ENCODE peak calls at places on chromosome 11, in six cellular contexts. Q, G, U, Z, N and C are unnamed samples.

GRCh38 chr11:24935059-24935458 is 438.2 kb downstream of the LUZP2 start:
- DNase-seq in Q (no peak), G (no peak), U (no peak), Z (no peak), N (no peak), C (no peak)

GRCh38 chr11:70183032-70183431 is 20.1 kb upstream of the FADD start:
- DNase-seq in Q (no peak), G (no peak), U (no peak), Z (no peak), N (no peak), C (no peak)

GRCh38 chr11:110331626-110332025 is 35.2 kb upstream of the RDX start:
- DNase-seq in Q (no peak), G (no peak), U (no peak), Z (no peak), N (no peak), C (no peak)

GRCh38 chr11:73651252-73651651 is 4.9 kb downstream of the PLEKHB1 start:
- DNase-seq in Q (no peak), G (no peak), U (no peak), Z (no peak), N (no peak), C (no peak)

GRCh38 chr11:118892515-118892914 is 8.8 kb downstream of the CXCR5 start:
- DNase-seq in Q (no peak), G (no peak), U (no peak), Z (no peak), N (peak; percentile 50), C (no peak)

GRCh38 chr11:32374261-32374711 is 61.1 kb downstream of the WT1 start:
- DNase-seq in Q (peak; percentile 75), G (peak; percentile 41), U (no peak), Z (no peak), N (peak; percentile 44), C (peak; percentile 25)

GRCh38 chr11:122028561-122028960 is 87.5 kb downstream of the BLID start:
- DNase-seq in Q (no peak), G (no peak), U (no peak), Z (no peak), N (no peak), C (no peak)

GRCh38 chr11:8689726-8690255 is 7.2 kb downstream of the RPL27A start:
- DNase-seq in Q (no peak), G (no peak), U (no peak), Z (no peak), N (no peak), C (no peak)

GRCh38 chr11:61392991-61393595 is 706 bp downstream of the TMEM216 start:
- DNase-seq in Q (peak; percentile 11), G (peak; percentile 3), U (no peak), Z (no peak), N (no peak), C (no peak)

GRCh38 chr11:120184371-120184945 is 26.4 kb upstream of the OAF start:
- DNase-seq in Q (no peak), G (no peak), U (peak; percentile 71), Z (no peak), N (no peak), C (no peak)

GRCh38 chr11:92866679-92867282 is 102.7 kb upstream of the MTNR1B start:
- DNase-seq in Q (no peak), G (no peak), U (no peak), Z (no peak), N (no peak), C (no peak)

GRCh38 chr11:58770627-58771457 is 39.1 kb upstream of the GLYAT start:
- DNase-seq in Q (no peak), G (no peak), U (no peak), Z (no peak), N (no peak), C (no peak)

GRCh38 chr11:2795491-2795991 is 90.0 kb downstream of the CDKN1C start:
- DNase-seq in Q (no peak), G (peak; percentile 1), U (peak; percentile 10), Z (no peak), N (no peak), C (no peak)

GRCh38 chr11:67022341-67022933 is 497 bp upstream of the SYT12 start:
- DNase-seq in Q (no peak), G (no peak), U (peak; percentile 44), Z (no peak), N (no peak), C (no peak)

GRCh38 chr11:127114035-127114434 is 113.5 kb upstream of the KIRREL3 start:
- DNase-seq in Q (no peak), G (no peak), U (no peak), Z (no peak), N (no peak), C (no peak)

GRCh38 chr11:44811841-44812448 is 85.2 kb downstream of the TSPAN18 start:
- DNase-seq in Q (no peak), G (no peak), U (no peak), Z (no peak), N (no peak), C (no peak)

GRCh38 chr11:33060271-33060670 is 20.9 kb downstream of the TCP11L1 start:
- DNase-seq in Q (no peak), G (no peak), U (no peak), Z (no peak), N (no peak), C (no peak)

GRCh38 chr11:59891781-59892181 is 13.2 kb downstream of the OOSP3 start:
- DNase-seq in Q (peak; percentile 10), G (no peak), U (no peak), Z (no peak), N (no peak), C (no peak)

GRCh38 chr11:106311531-106312230 is 234.2 kb downstream of the AASDHPPT start:
- DNase-seq in Q (no peak), G (no peak), U (no peak), Z (no peak), N (no peak), C (no peak)

GRCh38 chr11:134464981-134465730 is 53.1 kb upstream of the B3GAT1 start:
- DNase-seq in Q (no peak), G (peak; percentile 80), U (no peak), Z (no peak), N (no peak), C (no peak)

GRCh38 chr11:18498039-18498438 is 28.7 kb downstream of the TSG101 start:
- DNase-seq in Q (no peak), G (no peak), U (no peak), Z (no peak), N (no peak), C (no peak)

GRCh38 chr11:61810671-61811175 is 6.1 kb downstream of the FADS1 start:
- DNase-seq in Q (no peak), G (no peak), U (no peak), Z (no peak), N (no peak), C (no peak)

GRCh38 chr11:117026593-117027330 is 71.5 kb downstream of the SIK3 start:
- DNase-seq in Q (no peak), G (no peak), U (no peak), Z (no peak), N (no peak), C (no peak)

GRCh38 chr11:120205596-120206161 is 5.2 kb upstream of the OAF start:
- DNase-seq in Q (no peak), G (no peak), U (no peak), Z (no peak), N (no peak), C (no peak)

GRCh38 chr11:20451568-20451967 is 64.1 kb downstream of the PRMT3 start:
- DNase-seq in Q (no peak), G (no peak), U (no peak), Z (no peak), N (no peak), C (no peak)

GRCh38 chr11:111512296-111513239 is at the start of gene BTG4:
- DNase-seq in Q (peak; percentile 38), G (peak; percentile 21), U (peak; percentile 21), Z (no peak), N (no peak), C (peak; percentile 26)

DNA sequence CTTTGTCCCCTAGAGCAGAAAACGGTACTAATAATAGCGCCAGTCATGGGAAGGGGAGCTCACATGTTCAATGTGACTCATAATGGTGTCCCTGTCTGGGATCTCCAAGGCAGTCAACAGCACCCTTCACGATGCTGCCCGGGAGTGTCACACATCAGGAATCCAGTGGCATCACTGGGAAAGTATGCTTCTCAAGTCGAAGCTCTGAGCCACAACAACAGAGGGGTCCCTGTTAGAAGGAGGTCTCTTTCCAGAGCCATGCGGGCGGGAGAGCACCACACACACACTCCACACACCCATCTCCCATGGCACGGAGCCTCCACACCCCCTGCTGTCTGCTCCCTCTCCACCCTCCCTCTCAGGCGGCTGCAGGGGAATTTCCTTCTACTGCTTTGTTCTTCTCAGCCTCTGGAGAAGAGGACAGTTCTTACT is 119.7 kb downstream of the ETS1 start:
- DNase-seq in Q (no peak), G (no peak), U (peak; percentile 49), Z (no peak), N (no peak), C (peak; percentile 21)
- TF ChIP-seq CTCF in Q (no peak), G (no peak), U (no peak), Z (no peak), N (peak; percentile 4), C (no peak)

GRCh38 chr11:3824714-3825472 is 15.9 kb downstream of the RHOG start:
- DNase-seq in Q (peak; percentile 92), G (peak; percentile 40), U (peak; percentile 62), Z (peak; percentile 72), N (peak; percentile 55), C (peak; percentile 62)
- TF ChIP-seq CTCF in Q (peak; percentile 85), G (peak; percentile 43), U (peak; percentile 46), Z (peak; percentile 68), N (peak; percentile 96), C (peak; percentile 68)

GRCh38 chr11:69010964-69011623 is 2.0 kb downstream of the MRGPRF start:
- DNase-seq in Q (peak; percentile 50), G (peak; percentile 33), U (peak; percentile 82), Z (no peak), N (peak; percentile 39), C (peak; percentile 58)

GRCh38 chr11:69013009-69013951 is at the start of gene MRGPRF:
- DNase-seq in Q (peak; percentile 39), G (peak; percentile 39), U (peak; percentile 94), Z (no peak), N (no peak), C (no peak)

GRCh38 chr11:69010361-69010891 is 2.6 kb downstream of the MRGPRF start:
- DNase-seq in Q (no peak), G (no peak), U (no peak), Z (no peak), N (no peak), C (no peak)

GRCh38 chr11:69011624-69012091 is 1.4 kb downstream of the MRGPRF start:
- DNase-seq in Q (no peak), G (no peak), U (no peak), Z (no peak), N (no peak), C (no peak)

GRCh38 chr11:69012092-69013008 is 696 bp downstream of the MRGPRF start:
- DNase-seq in Q (no peak), G (no peak), U (no peak), Z (no peak), N (no peak), C (no peak)
- TF ChIP-seq CTCF in Q (no peak), G (no peak), U (no peak), Z (no peak), N (no peak), C (no peak)

GRCh38 chr11:35825386-35825785 is 118.5 kb upstream of the LDLRAD3 start:
- DNase-seq in Q (no peak), G (no peak), U (no peak), Z (no peak), N (no peak), C (no peak)

GRCh38 chr11:35823742-35824298 is 120.0 kb upstream of the LDLRAD3 start:
- DNase-seq in Q (no peak), G (no peak), U (no peak), Z (no peak), N (no peak), C (no peak)

GRCh38 chr11:35822815-35823495 is 120.9 kb upstream of the LDLRAD3 start:
- DNase-seq in Q (no peak), G (no peak), U (no peak), Z (no peak), N (no peak), C (no peak)

GRCh38 chr11:35826949-35827348 is 116.9 kb upstream of the LDLRAD3 start:
- DNase-seq in Q (no peak), G (no peak), U (no peak), Z (no peak), N (no peak), C (no peak)
- TF ChIP-seq CTCF in Q (no peak), G (no peak), U (no peak), Z (no peak), N (no peak), C (no peak)